ENCODE peak calls at places on chromosomes 12 and 14, in seven cellular contexts. One of them, this sample, is unnamed. For H3K4me1, the result is how much of the 10 kb centered on the place peaks cover.

GRCh38 chr12:132152921-132153321 is 8.7 kb downstream of the NOC4L start:
- DNase-seq in esophagus squamous epithelium: no peak
- DNase-seq in tibial nerve: no peak
- DNase-seq in IMR-90: no peak
- DNase-seq in heart left ventricle: peak
- DNase-seq in stomach: no peak
- DNase-seq in breast epithelium: no peak
- DNase-seq in this sample: no peak

GRCh38 chr12:68953536-68953935 is 20.6 kb upstream of the CPM start:
- DNase-seq in tibial nerve: no peak
- DNase-seq in esophagus squamous epithelium: no peak
- DNase-seq in IMR-90: no peak
- DNase-seq in heart left ventricle: no peak
- DNase-seq in stomach: no peak
- DNase-seq in breast epithelium: no peak
- DNase-seq in this sample: no peak

GRCh38 chr12:50613463-50613862 is 108.7 kb downstream of the DIP2B start:
- DNase-seq in tibial nerve: no peak
- DNase-seq in breast epithelium: no peak
- DNase-seq in stomach: no peak
- DNase-seq in heart left ventricle: no peak
- DNase-seq in esophagus squamous epithelium: no peak
- DNase-seq in IMR-90: no peak
- DNase-seq in this sample: no peak

GRCh38 chr12:32126720-32127119 is 20.1 kb downstream of the BICD1 start:
- DNase-seq in breast epithelium: no peak
- DNase-seq in esophagus squamous epithelium: no peak
- DNase-seq in tibial nerve: no peak
- DNase-seq in IMR-90: peak
- DNase-seq in stomach: no peak
- DNase-seq in heart left ventricle: no peak
- DNase-seq in this sample: no peak

GRCh38 chr14:28515571-28515970 is 251.0 kb upstream of the FOXG1 start:
- DNase-seq in stomach: no peak
- DNase-seq in IMR-90: peak
- DNase-seq in heart left ventricle: no peak
- DNase-seq in esophagus squamous epithelium: no peak
- DNase-seq in breast epithelium: no peak
- DNase-seq in tibial nerve: no peak
- DNase-seq in this sample: no peak

GRCh38 chr12:132429932-132430643 is 59.9 kb upstream of the FBRSL1 start:
- DNase-seq in IMR-90: no peak
- DNase-seq in esophagus squamous epithelium: no peak
- DNase-seq in heart left ventricle: no peak
- DNase-seq in breast epithelium: no peak
- DNase-seq in stomach: peak
- DNase-seq in tibial nerve: no peak
- DNase-seq in this sample: no peak

GRCh38 chr12:44748950-44749468 is 127.1 kb downstream of the NELL2 start:
- DNase-seq in breast epithelium: no peak
- DNase-seq in tibial nerve: no peak
- DNase-seq in heart left ventricle: no peak
- DNase-seq in IMR-90: no peak
- DNase-seq in esophagus squamous epithelium: no peak
- DNase-seq in stomach: no peak
- DNase-seq in this sample: no peak

GRCh38 chr14:103099081-103099732 is 4.7 kb downstream of the EXOC3L4 start:
- DNase-seq in heart left ventricle: peak
- DNase-seq in breast epithelium: no peak
- DNase-seq in tibial nerve: no peak
- DNase-seq in esophagus squamous epithelium: no peak
- DNase-seq in stomach: peak
- DNase-seq in IMR-90: no peak
- DNase-seq in this sample: no peak

GRCh38 chr12:67885370-67886169 is 103.7 kb upstream of the IFNG-AS1 start:
- DNase-seq in tibial nerve: no peak
- DNase-seq in breast epithelium: no peak
- DNase-seq in esophagus squamous epithelium: no peak
- DNase-seq in IMR-90: no peak
- DNase-seq in stomach: no peak
- DNase-seq in heart left ventricle: no peak
- DNase-seq in this sample: no peak

GRCh38 chr12:88144037-88144436 is 1.9 kb downstream of the TMTC3 start:
- DNase-seq in stomach: no peak
- DNase-seq in tibial nerve: no peak
- DNase-seq in IMR-90: no peak
- DNase-seq in esophagus squamous epithelium: no peak
- DNase-seq in heart left ventricle: no peak
- DNase-seq in breast epithelium: no peak
- DNase-seq in this sample: no peak

GRCh38 chr12:76441016-76441415 is 92.8 kb upstream of the BBS10 start:
- DNase-seq in tibial nerve: no peak
- DNase-seq in breast epithelium: no peak
- DNase-seq in esophagus squamous epithelium: no peak
- DNase-seq in IMR-90: no peak
- DNase-seq in stomach: no peak
- DNase-seq in heart left ventricle: no peak
- DNase-seq in this sample: no peak

GRCh38 chr12:127430401-127430800 is 836.6 kb upstream of the TMEM132C start:
- DNase-seq in tibial nerve: no peak
- DNase-seq in stomach: no peak
- DNase-seq in breast epithelium: no peak
- DNase-seq in heart left ventricle: no peak
- DNase-seq in IMR-90: no peak
- DNase-seq in esophagus squamous epithelium: no peak
- DNase-seq in this sample: no peak

GRCh38 chr14:67883717-67884116 is 64.1 kb downstream of the RAD51B start:
- DNase-seq in esophagus squamous epithelium: no peak
- DNase-seq in stomach: no peak
- DNase-seq in IMR-90: peak
- DNase-seq in heart left ventricle: no peak
- DNase-seq in tibial nerve: no peak
- DNase-seq in breast epithelium: no peak
- DNase-seq in this sample: no peak

GRCh38 chr12:19436931-19437330 is 2.4 kb upstream of the AEBP2 start:
- DNase-seq in heart left ventricle: no peak
- DNase-seq in tibial nerve: no peak
- DNase-seq in esophagus squamous epithelium: no peak
- DNase-seq in IMR-90: no peak
- DNase-seq in stomach: no peak
- DNase-seq in breast epithelium: no peak
- DNase-seq in this sample: no peak

GRCh38 chr14:88853129-88853528 is 28.7 kb downstream of the TTC8 start:
- DNase-seq in stomach: no peak
- DNase-seq in IMR-90: no peak
- DNase-seq in breast epithelium: no peak
- DNase-seq in esophagus squamous epithelium: no peak
- DNase-seq in heart left ventricle: no peak
- DNase-seq in tibial nerve: no peak
- DNase-seq in this sample: no peak

GRCh38 chr12:103495158-103495782 is 498 bp downstream of the C12orf42 start:
- DNase-seq in stomach: peak
- DNase-seq in breast epithelium: no peak
- DNase-seq in IMR-90: no peak
- DNase-seq in tibial nerve: no peak
- DNase-seq in heart left ventricle: no peak
- DNase-seq in esophagus squamous epithelium: peak
- DNase-seq in this sample: no peak

GRCh38 chr14:89422952-89423345 is 5.9 kb upstream of the FOXN3 start:
- DNase-seq in tibial nerve: no peak
- DNase-seq in IMR-90: no peak
- DNase-seq in stomach: no peak
- DNase-seq in heart left ventricle: no peak
- DNase-seq in breast epithelium: no peak
- DNase-seq in esophagus squamous epithelium: no peak
- DNase-seq in this sample: no peak

DNA sequence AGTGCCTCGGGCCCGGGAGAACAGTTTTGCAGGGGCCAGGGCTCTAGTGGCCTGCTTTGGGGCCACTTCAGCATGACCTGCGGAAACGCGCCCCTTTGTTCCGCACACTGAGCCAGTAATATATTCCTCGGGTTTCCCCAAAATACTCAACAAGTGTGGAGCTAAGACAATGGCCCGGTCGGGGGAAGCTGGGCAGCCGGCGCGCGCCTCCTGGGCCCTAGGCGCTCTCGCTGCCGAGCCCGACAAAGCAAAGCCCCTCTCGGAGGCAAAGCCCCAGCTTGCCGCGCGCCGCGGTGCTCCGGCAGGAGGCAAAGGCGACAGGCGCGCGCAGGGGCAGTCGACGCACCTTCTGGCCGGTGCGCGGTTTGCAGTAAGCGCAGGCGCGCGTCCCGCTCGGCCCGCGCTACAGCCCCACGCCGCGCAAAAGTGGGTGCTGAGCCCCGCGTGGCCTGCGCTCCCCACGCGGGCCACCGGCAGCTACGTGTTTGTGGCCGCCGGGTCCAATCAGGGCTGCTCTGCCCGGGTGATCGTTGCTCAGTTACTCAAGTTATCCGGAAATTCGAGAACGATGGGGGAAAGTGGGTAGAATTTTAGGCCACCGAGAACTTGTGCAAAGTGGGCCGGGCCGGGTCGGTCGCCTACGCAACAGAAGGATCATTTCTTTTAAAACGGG is 3.2 kb downstream of the RFX4 start:
- DNase-seq in stomach: no peak
- DNase-seq in tibial nerve: no peak
- DNase-seq in IMR-90: no peak
- DNase-seq in heart left ventricle: no peak
- DNase-seq in esophagus squamous epithelium: no peak
- DNase-seq in breast epithelium: no peak
- DNase-seq in this sample: no peak
- H3K4me1 ChIP-seq in stomach: under half
- H3K4me1 ChIP-seq in tibial nerve: under half
- H3K4me1 ChIP-seq in IMR-90: under half
- H3K4me1 ChIP-seq in heart left ventricle: under half
- H3K4me1 ChIP-seq in esophagus squamous epithelium: under half
- H3K4me1 ChIP-seq in breast epithelium: under half
- H3K4me1 ChIP-seq in this sample: under half

GRCh38 chr14:68977741-68978549 is 1.2 kb downstream of the ACTN1 start:
- DNase-seq in esophagus squamous epithelium: no peak
- DNase-seq in stomach: peak
- DNase-seq in tibial nerve: peak
- DNase-seq in breast epithelium: peak
- DNase-seq in IMR-90: peak
- DNase-seq in heart left ventricle: peak
- DNase-seq in this sample: peak
- TF ChIP-seq POLR2A in esophagus squamous epithelium: no peak
- TF ChIP-seq POLR2A in stomach: no peak
- TF ChIP-seq POLR2A in tibial nerve: peak
- TF ChIP-seq POLR2A in breast epithelium: peak
- TF ChIP-seq POLR2A in IMR-90: peak
- TF ChIP-seq POLR2A in heart left ventricle: no peak
- TF ChIP-seq POLR2A in this sample: peak

DNA sequence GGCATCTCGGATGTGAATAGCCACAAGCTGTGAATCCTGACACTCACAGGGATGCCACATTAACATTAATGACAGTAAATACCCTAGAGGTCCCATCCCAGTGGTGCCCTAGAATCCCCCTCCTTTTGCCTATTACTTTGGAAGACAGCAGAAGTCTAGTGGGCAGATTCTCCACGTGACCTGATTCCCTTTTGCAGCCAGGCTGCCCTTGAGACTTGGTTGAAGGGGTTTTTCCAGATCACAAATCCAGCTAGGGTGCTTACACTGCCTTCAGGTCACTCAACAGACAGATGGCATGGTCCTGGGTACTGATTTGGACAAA is 8.7 kb downstream of the HDAC7 start:
- DNase-seq in breast epithelium: no peak
- DNase-seq in tibial nerve: no peak
- DNase-seq in IMR-90: no peak
- DNase-seq in stomach: no peak
- DNase-seq in esophagus squamous epithelium: no peak
- DNase-seq in heart left ventricle: no peak
- DNase-seq in this sample: no peak
- H3K4me1 ChIP-seq in breast epithelium: under half
- H3K4me1 ChIP-seq in tibial nerve: half or more
- H3K4me1 ChIP-seq in IMR-90: half or more
- H3K4me1 ChIP-seq in stomach: half or more
- H3K4me1 ChIP-seq in esophagus squamous epithelium: half or more
- H3K4me1 ChIP-seq in heart left ventricle: half or more
- H3K4me1 ChIP-seq in this sample: under half

GRCh38 chr12:120215357-120215735 is 14.4 kb upstream of the RPLP0 start:
- DNase-seq in IMR-90: no peak
- DNase-seq in heart left ventricle: no peak
- DNase-seq in esophagus squamous epithelium: no peak
- DNase-seq in breast epithelium: no peak
- DNase-seq in stomach: no peak
- DNase-seq in tibial nerve: no peak
- DNase-seq in this sample: no peak

GRCh38 chr12:120214626-120215356 is 13.9 kb upstream of the RPLP0 start:
- DNase-seq in breast epithelium: no peak
- DNase-seq in tibial nerve: no peak
- DNase-seq in esophagus squamous epithelium: no peak
- DNase-seq in stomach: no peak
- DNase-seq in IMR-90: no peak
- DNase-seq in heart left ventricle: no peak
- DNase-seq in this sample: no peak

GRCh38 chr12:120216742-120217595 is 16.1 kb upstream of the RPLP0 start:
- DNase-seq in heart left ventricle: no peak
- DNase-seq in stomach: no peak
- DNase-seq in tibial nerve: no peak
- DNase-seq in IMR-90: no peak
- DNase-seq in esophagus squamous epithelium: no peak
- DNase-seq in breast epithelium: no peak
- DNase-seq in this sample: no peak

GRCh38 chr12:120213758-120214157 is 12.8 kb upstream of the RPLP0 start:
- DNase-seq in heart left ventricle: no peak
- DNase-seq in stomach: no peak
- DNase-seq in breast epithelium: no peak
- DNase-seq in IMR-90: no peak
- DNase-seq in tibial nerve: no peak
- DNase-seq in esophagus squamous epithelium: no peak
- DNase-seq in this sample: no peak

DNA sequence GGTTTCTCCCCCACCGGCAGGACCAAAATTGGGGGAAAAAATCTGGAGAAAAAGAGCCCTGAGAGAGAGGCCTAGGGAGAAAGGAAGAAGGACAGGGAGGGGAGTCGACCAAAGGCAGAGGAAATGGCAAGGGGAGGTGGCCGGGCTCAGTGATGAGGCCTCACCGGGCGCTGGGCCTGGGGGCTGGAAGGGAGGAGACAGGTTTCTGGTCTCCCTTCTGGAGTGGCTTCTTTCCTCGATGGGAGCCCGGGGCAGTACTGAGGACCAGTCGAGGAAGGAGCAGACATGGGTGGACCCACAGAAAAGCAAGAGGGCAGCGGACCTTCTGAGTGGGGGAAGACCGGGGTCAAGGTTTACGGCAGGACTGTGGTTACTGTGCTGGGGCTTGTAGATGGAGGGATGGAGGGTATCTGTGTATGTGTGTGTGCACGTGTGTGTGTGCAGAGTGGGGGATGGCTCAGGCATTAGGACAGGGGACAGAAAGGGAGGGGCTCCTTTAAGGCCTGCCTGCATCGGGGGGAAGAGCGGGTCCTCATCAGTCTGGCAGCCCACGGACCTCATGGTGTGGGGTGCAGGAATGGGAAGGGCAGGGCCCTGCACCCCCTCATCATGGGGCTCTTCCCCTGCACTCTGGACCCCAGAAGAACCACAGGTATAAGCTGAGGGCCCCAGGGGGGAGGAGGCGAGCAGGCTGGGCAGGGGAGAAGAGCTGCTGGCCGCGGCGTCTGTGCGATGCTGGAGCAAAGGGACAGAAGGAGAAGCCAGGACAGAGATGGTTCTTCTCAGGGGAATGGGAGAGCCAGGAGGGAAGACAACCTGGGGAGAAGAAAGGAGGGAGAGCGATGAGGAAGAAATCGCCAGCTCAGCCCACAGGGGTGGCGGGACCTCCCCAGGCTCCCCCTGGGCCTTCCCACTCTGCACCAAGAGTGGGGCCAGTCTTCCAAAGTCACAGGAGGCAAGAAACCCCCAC is 15.1 kb upstream of the RPLP0 start:
- DNase-seq in heart left ventricle: no peak
- DNase-seq in stomach: no peak
- DNase-seq in IMR-90: no peak
- DNase-seq in tibial nerve: no peak
- DNase-seq in breast epithelium: no peak
- DNase-seq in esophagus squamous epithelium: no peak
- DNase-seq in this sample: no peak
- TF ChIP-seq POLR2A in heart left ventricle: no peak
- TF ChIP-seq POLR2A in stomach: no peak
- TF ChIP-seq POLR2A in IMR-90: no peak
- TF ChIP-seq POLR2A in tibial nerve: no peak
- TF ChIP-seq POLR2A in breast epithelium: no peak
- TF ChIP-seq POLR2A in esophagus squamous epithelium: no peak
- TF ChIP-seq POLR2A in this sample: no peak